ENCODE peak calls at places on chromosome 21, in nine cellular contexts. One of them, this sample, is unnamed.

GRCh38 chr21:15742052-15742451 is 12.3 kb downstream of the USP25 start:
- DNase-seq in body of pancreas: no peak
- DNase-seq in cardiac muscle cell: no peak
- DNase-seq in AG10803: no peak
- DNase-seq in fibroblast of pulmonary artery: no peak
- DNase-seq in CD8-positive, alpha-beta memory T cell: no peak
- DNase-seq in mesendoderm: no peak
- DNase-seq in choroid plexus epithelial cell: peak
- DNase-seq in transverse colon: no peak
- DNase-seq in this sample: no peak

GRCh38 chr21:28615276-28615675 is 377.4 kb downstream of the LTN1 start:
- DNase-seq in body of pancreas: no peak
- DNase-seq in cardiac muscle cell: no peak
- DNase-seq in AG10803: peak
- DNase-seq in fibroblast of pulmonary artery: peak
- DNase-seq in CD8-positive, alpha-beta memory T cell: no peak
- DNase-seq in mesendoderm: peak
- DNase-seq in choroid plexus epithelial cell: peak
- DNase-seq in transverse colon: no peak
- DNase-seq in this sample: no peak

GRCh38 chr21:32470206-32470605 is 57.7 kb downstream of the EVA1C start:
- DNase-seq in body of pancreas: no peak
- DNase-seq in cardiac muscle cell: no peak
- DNase-seq in AG10803: no peak
- DNase-seq in fibroblast of pulmonary artery: no peak
- DNase-seq in CD8-positive, alpha-beta memory T cell: no peak
- DNase-seq in mesendoderm: no peak
- DNase-seq in choroid plexus epithelial cell: no peak
- DNase-seq in transverse colon: no peak
- DNase-seq in this sample: no peak

GRCh38 chr21:39518845-39519205 is 67.1 kb downstream of the SH3BGR start:
- DNase-seq in body of pancreas: no peak
- DNase-seq in cardiac muscle cell: no peak
- DNase-seq in AG10803: peak
- DNase-seq in fibroblast of pulmonary artery: peak
- DNase-seq in CD8-positive, alpha-beta memory T cell: no peak
- DNase-seq in mesendoderm: no peak
- DNase-seq in choroid plexus epithelial cell: no peak
- DNase-seq in transverse colon: no peak
- DNase-seq in this sample: no peak

GRCh38 chr21:31945576-31945975 is 72.8 kb downstream of the HUNK start:
- DNase-seq in body of pancreas: peak
- DNase-seq in cardiac muscle cell: no peak
- DNase-seq in AG10803: peak
- DNase-seq in fibroblast of pulmonary artery: no peak
- DNase-seq in CD8-positive, alpha-beta memory T cell: no peak
- DNase-seq in mesendoderm: no peak
- DNase-seq in choroid plexus epithelial cell: no peak
- DNase-seq in transverse colon: no peak
- DNase-seq in this sample: no peak

GRCh38 chr21:15850645-15851044 is 120.9 kb downstream of the USP25 start:
- DNase-seq in body of pancreas: no peak
- DNase-seq in cardiac muscle cell: no peak
- DNase-seq in AG10803: peak
- DNase-seq in fibroblast of pulmonary artery: peak
- DNase-seq in CD8-positive, alpha-beta memory T cell: no peak
- DNase-seq in mesendoderm: no peak
- DNase-seq in choroid plexus epithelial cell: peak
- DNase-seq in transverse colon: no peak
- DNase-seq in this sample: no peak

GRCh38 chr21:35737899-35738341 is 322.4 kb downstream of the SETD4 start:
- DNase-seq in body of pancreas: peak
- DNase-seq in cardiac muscle cell: no peak
- DNase-seq in AG10803: peak
- DNase-seq in fibroblast of pulmonary artery: peak
- DNase-seq in CD8-positive, alpha-beta memory T cell: no peak
- DNase-seq in mesendoderm: no peak
- DNase-seq in choroid plexus epithelial cell: peak
- DNase-seq in transverse colon: no peak
- DNase-seq in this sample: no peak

GRCh38 chr21:43882952-43883492 is 18.0 kb downstream of the AGPAT3 start:
- DNase-seq in body of pancreas: no peak
- DNase-seq in cardiac muscle cell: no peak
- DNase-seq in AG10803: no peak
- DNase-seq in fibroblast of pulmonary artery: no peak
- DNase-seq in CD8-positive, alpha-beta memory T cell: no peak
- DNase-seq in mesendoderm: no peak
- DNase-seq in choroid plexus epithelial cell: no peak
- DNase-seq in transverse colon: no peak
- DNase-seq in this sample: no peak

GRCh38 chr21:30935121-30935888 is 53.9 kb upstream of the KRTAP11-1 start:
- DNase-seq in body of pancreas: no peak
- DNase-seq in cardiac muscle cell: no peak
- DNase-seq in AG10803: no peak
- DNase-seq in fibroblast of pulmonary artery: no peak
- DNase-seq in CD8-positive, alpha-beta memory T cell: no peak
- DNase-seq in mesendoderm: no peak
- DNase-seq in choroid plexus epithelial cell: no peak
- DNase-seq in transverse colon: no peak
- DNase-seq in this sample: no peak

GRCh38 chr21:42219606-42220137 is 732 bp downstream of the ABCG1 start:
- DNase-seq in body of pancreas: no peak
- DNase-seq in cardiac muscle cell: peak
- DNase-seq in AG10803: no peak
- DNase-seq in fibroblast of pulmonary artery: no peak
- DNase-seq in CD8-positive, alpha-beta memory T cell: no peak
- DNase-seq in mesendoderm: no peak
- DNase-seq in choroid plexus epithelial cell: no peak
- DNase-seq in transverse colon: peak
- DNase-seq in this sample: no peak

GRCh38 chr21:42220138-42220701 is 1.3 kb downstream of the ABCG1 start:
- DNase-seq in body of pancreas: peak
- DNase-seq in cardiac muscle cell: peak
- DNase-seq in AG10803: peak
- DNase-seq in fibroblast of pulmonary artery: peak
- DNase-seq in CD8-positive, alpha-beta memory T cell: peak
- DNase-seq in mesendoderm: peak
- DNase-seq in choroid plexus epithelial cell: peak
- DNase-seq in transverse colon: peak
- DNase-seq in this sample: peak

GRCh38 chr21:42216726-42217572 is 2.0 kb upstream of the ABCG1 start:
- DNase-seq in body of pancreas: no peak
- DNase-seq in cardiac muscle cell: no peak
- DNase-seq in AG10803: no peak
- DNase-seq in fibroblast of pulmonary artery: no peak
- DNase-seq in CD8-positive, alpha-beta memory T cell: no peak
- DNase-seq in mesendoderm: no peak
- DNase-seq in choroid plexus epithelial cell: no peak
- DNase-seq in transverse colon: no peak
- DNase-seq in this sample: no peak

GRCh38 chr21:42221581-42222345 is 2.8 kb downstream of the ABCG1 start:
- DNase-seq in body of pancreas: peak
- DNase-seq in cardiac muscle cell: no peak
- DNase-seq in AG10803: no peak
- DNase-seq in fibroblast of pulmonary artery: peak
- DNase-seq in CD8-positive, alpha-beta memory T cell: no peak
- DNase-seq in mesendoderm: no peak
- DNase-seq in choroid plexus epithelial cell: peak
- DNase-seq in transverse colon: no peak
- DNase-seq in this sample: no peak

DNA sequence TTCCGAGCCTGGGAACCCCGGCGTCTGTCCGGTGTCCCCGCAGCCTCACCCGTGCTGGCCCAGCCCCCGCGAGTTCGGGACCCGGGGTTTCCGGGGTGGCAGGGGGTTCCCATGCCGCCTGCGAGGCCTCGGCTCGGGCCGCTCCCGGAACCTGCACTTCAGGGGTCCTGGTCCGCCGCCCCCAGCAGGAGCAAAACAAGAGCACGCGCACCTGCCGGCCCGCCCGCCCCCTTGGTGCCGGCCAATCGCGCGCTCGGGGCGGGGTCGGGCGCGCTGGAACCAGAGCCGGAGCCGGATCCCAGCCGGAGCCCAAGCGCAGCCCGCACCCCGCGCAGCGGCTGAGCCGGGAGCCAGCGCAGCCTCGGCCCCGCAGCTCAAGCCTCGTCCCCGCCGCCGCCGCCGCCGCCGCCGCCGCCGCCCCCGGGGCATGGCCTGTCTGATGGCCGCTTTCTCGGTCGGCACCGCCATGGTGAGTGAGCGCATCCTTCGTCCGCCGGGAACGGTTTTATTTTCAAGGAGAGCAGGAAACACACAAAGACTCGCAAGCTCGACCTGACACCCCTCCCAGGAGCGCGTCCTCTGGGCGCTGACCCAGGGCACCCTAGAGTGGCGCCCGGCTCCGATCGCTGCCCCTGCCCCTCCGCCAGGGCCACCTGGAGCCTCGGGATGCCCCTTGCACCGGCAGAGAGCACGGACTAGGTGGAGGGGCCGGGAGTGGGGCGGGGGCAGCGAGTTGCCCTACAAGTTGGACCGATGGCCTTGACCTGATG is at the start of gene ABCG1:
- DNase-seq in body of pancreas: peak
- DNase-seq in cardiac muscle cell: peak
- DNase-seq in AG10803: no peak
- DNase-seq in fibroblast of pulmonary artery: peak
- DNase-seq in CD8-positive, alpha-beta memory T cell: peak
- DNase-seq in mesendoderm: peak
- DNase-seq in choroid plexus epithelial cell: peak
- DNase-seq in transverse colon: peak
- DNase-seq in this sample: no peak
- H3K4me3 ChIP-seq in body of pancreas: no peak
- H3K4me3 ChIP-seq in cardiac muscle cell: peak
- H3K4me3 ChIP-seq in AG10803: peak
- H3K4me3 ChIP-seq in fibroblast of pulmonary artery: peak
- H3K4me3 ChIP-seq in CD8-positive, alpha-beta memory T cell: peak
- H3K4me3 ChIP-seq in mesendoderm: no peak
- H3K4me3 ChIP-seq in choroid plexus epithelial cell: peak
- H3K4me3 ChIP-seq in transverse colon: peak
- H3K4me3 ChIP-seq in this sample: peak

DNA sequence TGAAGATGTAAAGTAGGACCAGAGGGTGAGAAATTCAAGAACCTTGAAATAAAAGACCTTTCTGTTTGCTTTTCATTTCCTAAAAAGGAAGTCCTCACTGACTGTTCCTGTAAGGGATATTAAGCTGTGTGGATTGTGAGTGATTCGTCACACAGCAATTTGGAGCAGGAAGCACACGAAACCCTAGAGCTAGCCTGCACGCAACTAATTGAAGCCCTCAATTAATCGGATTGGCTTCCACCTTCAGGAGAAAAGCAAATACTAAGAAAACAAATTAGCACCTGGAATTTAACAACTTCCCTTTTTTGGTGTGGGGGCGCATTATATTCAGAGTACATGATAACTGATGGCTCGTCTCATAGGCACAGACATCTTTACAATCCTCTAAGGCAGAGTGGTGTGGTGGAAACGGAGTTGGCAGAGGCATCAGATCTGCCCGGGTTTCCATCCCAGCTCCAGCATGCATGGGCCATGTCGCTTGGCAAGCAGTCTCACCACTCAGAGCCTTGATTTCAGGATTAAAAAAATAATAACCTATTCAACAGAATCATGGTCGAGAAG is 95.2 kb downstream of the KCNJ15 start:
- DNase-seq in body of pancreas: no peak
- DNase-seq in cardiac muscle cell: no peak
- DNase-seq in AG10803: peak
- DNase-seq in fibroblast of pulmonary artery: peak
- DNase-seq in CD8-positive, alpha-beta memory T cell: no peak
- DNase-seq in mesendoderm: peak
- DNase-seq in choroid plexus epithelial cell: peak
- DNase-seq in transverse colon: no peak
- DNase-seq in this sample: no peak
- H3K4me3 ChIP-seq in body of pancreas: no peak
- H3K4me3 ChIP-seq in cardiac muscle cell: no peak
- H3K4me3 ChIP-seq in AG10803: no peak
- H3K4me3 ChIP-seq in fibroblast of pulmonary artery: no peak
- H3K4me3 ChIP-seq in CD8-positive, alpha-beta memory T cell: no peak
- H3K4me3 ChIP-seq in mesendoderm: no peak
- H3K4me3 ChIP-seq in choroid plexus epithelial cell: no peak
- H3K4me3 ChIP-seq in transverse colon: no peak
- H3K4me3 ChIP-seq in this sample: no peak

GRCh38 chr21:36747815-36748381 is 49.0 kb downstream of the SIM2 start:
- DNase-seq in body of pancreas: peak
- DNase-seq in cardiac muscle cell: peak
- DNase-seq in AG10803: peak
- DNase-seq in fibroblast of pulmonary artery: peak
- DNase-seq in CD8-positive, alpha-beta memory T cell: no peak
- DNase-seq in mesendoderm: peak
- DNase-seq in choroid plexus epithelial cell: peak
- DNase-seq in transverse colon: peak
- DNase-seq in this sample: no peak
- H3K4me3 ChIP-seq in body of pancreas: no peak
- H3K4me3 ChIP-seq in cardiac muscle cell: peak
- H3K4me3 ChIP-seq in AG10803: no peak
- H3K4me3 ChIP-seq in fibroblast of pulmonary artery: peak
- H3K4me3 ChIP-seq in CD8-positive, alpha-beta memory T cell: no peak
- H3K4me3 ChIP-seq in mesendoderm: no peak
- H3K4me3 ChIP-seq in choroid plexus epithelial cell: peak
- H3K4me3 ChIP-seq in transverse colon: peak
- H3K4me3 ChIP-seq in this sample: no peak

DNA sequence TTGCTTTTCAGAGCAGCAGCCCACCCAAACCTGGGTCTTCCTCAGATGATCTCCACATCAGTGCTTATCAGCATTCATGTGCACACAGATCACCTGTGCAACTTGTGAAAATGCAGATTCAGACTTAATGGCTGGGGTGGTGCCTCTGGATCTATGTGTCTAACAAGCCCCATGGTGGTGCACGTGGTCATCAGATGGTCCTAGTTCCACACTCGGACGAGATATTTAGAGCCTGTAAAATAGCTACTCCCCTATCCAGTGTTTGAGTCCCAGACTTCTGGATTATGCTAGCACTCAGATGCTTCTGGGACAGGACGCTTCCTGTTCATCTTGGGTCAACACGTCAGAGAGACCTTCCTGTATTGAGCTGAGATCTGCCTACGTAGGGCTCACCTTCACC is 114.2 kb downstream of the LIPI start:
- DNase-seq in body of pancreas: no peak
- DNase-seq in cardiac muscle cell: no peak
- DNase-seq in AG10803: no peak
- DNase-seq in fibroblast of pulmonary artery: no peak
- DNase-seq in CD8-positive, alpha-beta memory T cell: no peak
- DNase-seq in mesendoderm: no peak
- DNase-seq in choroid plexus epithelial cell: no peak
- DNase-seq in transverse colon: no peak
- DNase-seq in this sample: no peak
- H3K4me3 ChIP-seq in body of pancreas: no peak
- H3K4me3 ChIP-seq in cardiac muscle cell: no peak
- H3K4me3 ChIP-seq in AG10803: no peak
- H3K4me3 ChIP-seq in fibroblast of pulmonary artery: no peak
- H3K4me3 ChIP-seq in CD8-positive, alpha-beta memory T cell: no peak
- H3K4me3 ChIP-seq in mesendoderm: no peak
- H3K4me3 ChIP-seq in choroid plexus epithelial cell: no peak
- H3K4me3 ChIP-seq in transverse colon: no peak
- H3K4me3 ChIP-seq in this sample: no peak

GRCh38 chr21:42028754-42029385 is 18.7 kb upstream of the ZBTB21 start:
- DNase-seq in body of pancreas: no peak
- DNase-seq in cardiac muscle cell: no peak
- DNase-seq in AG10803: no peak
- DNase-seq in fibroblast of pulmonary artery: no peak
- DNase-seq in CD8-positive, alpha-beta memory T cell: no peak
- DNase-seq in mesendoderm: no peak
- DNase-seq in choroid plexus epithelial cell: no peak
- DNase-seq in transverse colon: peak
- DNase-seq in this sample: no peak
- H3K4me3 ChIP-seq in body of pancreas: no peak
- H3K4me3 ChIP-seq in cardiac muscle cell: no peak
- H3K4me3 ChIP-seq in AG10803: no peak
- H3K4me3 ChIP-seq in fibroblast of pulmonary artery: no peak
- H3K4me3 ChIP-seq in CD8-positive, alpha-beta memory T cell: no peak
- H3K4me3 ChIP-seq in mesendoderm: no peak
- H3K4me3 ChIP-seq in choroid plexus epithelial cell: no peak
- H3K4me3 ChIP-seq in transverse colon: no peak
- H3K4me3 ChIP-seq in this sample: no peak